ENCODE peak calls at places on chromosomes 5 and 9, in four cellular contexts. One of them, this sample, is unnamed.

GRCh38 chr9:76717611-76718010 is 46.6 kb upstream of the PCA3 start:
- DNase-seq in HepG2: no peak
- DNase-seq in K562: no peak
- DNase-seq in GM12878: no peak
- DNase-seq in this sample: no peak

GRCh38 chr9:69346596-69347390 is 21.8 kb downstream of the ENTREP1 start:
- DNase-seq in HepG2: no peak
- DNase-seq in K562: no peak
- DNase-seq in GM12878: no peak
- DNase-seq in this sample: no peak

GRCh38 chr5:138212828-138213160 is 329 bp downstream of the CDC23 start:
- DNase-seq in HepG2: no peak
- DNase-seq in K562: peak
- DNase-seq in GM12878: no peak
- DNase-seq in this sample: no peak

GRCh38 chr9:77807295-77807694 is 159.2 kb upstream of the GNA14 start:
- DNase-seq in HepG2: peak
- DNase-seq in K562: no peak
- DNase-seq in GM12878: no peak
- DNase-seq in this sample: no peak

GRCh38 chr9:103397868-103398600 is 402.9 kb downstream of the CYLC2 start:
- DNase-seq in HepG2: peak
- DNase-seq in K562: peak
- DNase-seq in GM12878: no peak
- DNase-seq in this sample: peak

GRCh38 chr5:176806137-176806536 is 4.2 kb upstream of the UNC5A start:
- DNase-seq in HepG2: no peak
- DNase-seq in K562: no peak
- DNase-seq in GM12878: no peak
- DNase-seq in this sample: peak

GRCh38 chr9:137446851-137447471 is 5.8 kb upstream of the ENTPD8 start:
- DNase-seq in HepG2: no peak
- DNase-seq in K562: no peak
- DNase-seq in GM12878: no peak
- DNase-seq in this sample: no peak

GRCh38 chr5:159965031-159965837 is 43.7 kb upstream of the TTC1 start:
- DNase-seq in HepG2: peak
- DNase-seq in K562: peak
- DNase-seq in GM12878: no peak
- DNase-seq in this sample: peak

GRCh38 chr9:99948896-99949295 is 42.4 kb downstream of the STX17 start:
- DNase-seq in HepG2: no peak
- DNase-seq in K562: no peak
- DNase-seq in GM12878: no peak
- DNase-seq in this sample: no peak

GRCh38 chr5:94276056-94276455 is 342.3 kb downstream of the KIAA0825 start:
- DNase-seq in HepG2: no peak
- DNase-seq in K562: no peak
- DNase-seq in GM12878: no peak
- DNase-seq in this sample: no peak

GRCh38 chr9:84397151-84397728 is 56.7 kb upstream of the SLC28A3 start:
- DNase-seq in HepG2: peak
- DNase-seq in K562: peak
- DNase-seq in GM12878: peak
- DNase-seq in this sample: peak

GRCh38 chr9:103361906-103362305 is 366.8 kb downstream of the CYLC2 start:
- DNase-seq in HepG2: no peak
- DNase-seq in K562: no peak
- DNase-seq in GM12878: no peak
- DNase-seq in this sample: no peak

GRCh38 chr9:22389271-22389670 is 57.4 kb upstream of the DMRTA1 start:
- DNase-seq in HepG2: no peak
- DNase-seq in K562: no peak
- DNase-seq in GM12878: no peak
- DNase-seq in this sample: no peak

GRCh38 chr9:91837982-91838731 is 111.9 kb downstream of the ROR2 start:
- DNase-seq in HepG2: no peak
- DNase-seq in K562: peak
- DNase-seq in GM12878: no peak
- DNase-seq in this sample: no peak

GRCh38 chr5:37015795-37016666 is 139.5 kb downstream of the NIPBL start:
- DNase-seq in HepG2: no peak
- DNase-seq in K562: no peak
- DNase-seq in GM12878: no peak
- DNase-seq in this sample: no peak

GRCh38 chr5:109805882-109806281 is 116.2 kb downstream of the MAN2A1 start:
- DNase-seq in HepG2: no peak
- DNase-seq in K562: peak
- DNase-seq in GM12878: no peak
- DNase-seq in this sample: peak

GRCh38 chr5:122316652-122317051 is 4.6 kb downstream of the SNCAIP start:
- DNase-seq in HepG2: no peak
- DNase-seq in K562: no peak
- DNase-seq in GM12878: no peak
- DNase-seq in this sample: no peak

GRCh38 chr5:1807479-1808185 is 6.4 kb downstream of the NDUFS6 start:
- DNase-seq in HepG2: no peak
- DNase-seq in K562: no peak
- DNase-seq in GM12878: no peak
- DNase-seq in this sample: no peak

GRCh38 chr5:170297589-170298462 is at the start of gene LCP2:
- DNase-seq in HepG2: no peak
- DNase-seq in K562: no peak
- DNase-seq in GM12878: no peak
- DNase-seq in this sample: no peak

GRCh38 chr9:78115073-78115472 is 83.5 kb upstream of the GNAQ start:
- DNase-seq in HepG2: peak
- DNase-seq in K562: peak
- DNase-seq in GM12878: no peak
- DNase-seq in this sample: no peak

DNA sequence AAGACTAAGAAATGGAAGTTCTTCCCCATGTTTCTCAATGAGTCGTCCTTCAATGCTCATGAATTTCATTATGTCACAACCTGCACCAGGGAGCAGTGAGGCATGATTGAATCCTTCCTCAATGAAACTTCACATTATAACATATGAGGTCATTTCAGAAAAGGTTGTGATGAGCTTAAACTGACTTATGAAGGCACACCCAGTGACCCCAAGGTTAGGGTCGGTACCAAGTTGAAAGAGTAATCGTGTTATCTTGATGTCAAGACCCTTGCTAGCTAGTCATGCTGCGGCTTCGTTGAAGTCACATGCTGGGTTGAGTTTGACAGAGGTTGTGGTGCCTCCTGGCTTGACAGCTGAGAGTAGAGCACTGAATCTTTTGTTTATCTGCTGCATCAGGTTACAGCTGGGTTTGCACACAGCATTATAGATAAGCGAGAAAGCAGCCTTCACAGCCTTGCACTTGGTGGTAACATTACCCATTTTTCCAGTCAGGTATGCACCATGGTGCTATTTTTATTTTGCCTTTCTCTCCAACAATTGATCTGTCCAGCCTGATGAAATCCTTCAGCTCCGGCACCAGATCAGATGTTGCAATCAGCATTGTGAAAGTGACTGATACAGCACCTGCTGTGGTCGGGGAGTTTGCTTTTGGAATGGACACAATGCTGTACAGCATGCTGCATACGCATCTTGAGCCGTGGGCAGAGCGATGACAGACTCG is 133.2 kb downstream of the ERCC6L2 start:
- DNase-seq in HepG2: no peak
- DNase-seq in K562: no peak
- DNase-seq in GM12878: no peak
- DNase-seq in this sample: no peak
- TF ChIP-seq ATF2 in HepG2: no peak
- TF ChIP-seq ATF2 in K562: no peak
- TF ChIP-seq ATF2 in GM12878: no peak
- TF ChIP-seq ATF2 in this sample: no peak

GRCh38 chr9:121053544-121053943 is 3.5 kb upstream of the C5 start:
- DNase-seq in HepG2: peak
- DNase-seq in K562: no peak
- DNase-seq in GM12878: no peak
- DNase-seq in this sample: no peak
- TF ChIP-seq ETV6 in HepG2: no peak
- TF ChIP-seq ETV6 in K562: no peak
- TF ChIP-seq ETV6 in GM12878: no peak
- TF ChIP-seq ETV6 in this sample: no peak

DNA sequence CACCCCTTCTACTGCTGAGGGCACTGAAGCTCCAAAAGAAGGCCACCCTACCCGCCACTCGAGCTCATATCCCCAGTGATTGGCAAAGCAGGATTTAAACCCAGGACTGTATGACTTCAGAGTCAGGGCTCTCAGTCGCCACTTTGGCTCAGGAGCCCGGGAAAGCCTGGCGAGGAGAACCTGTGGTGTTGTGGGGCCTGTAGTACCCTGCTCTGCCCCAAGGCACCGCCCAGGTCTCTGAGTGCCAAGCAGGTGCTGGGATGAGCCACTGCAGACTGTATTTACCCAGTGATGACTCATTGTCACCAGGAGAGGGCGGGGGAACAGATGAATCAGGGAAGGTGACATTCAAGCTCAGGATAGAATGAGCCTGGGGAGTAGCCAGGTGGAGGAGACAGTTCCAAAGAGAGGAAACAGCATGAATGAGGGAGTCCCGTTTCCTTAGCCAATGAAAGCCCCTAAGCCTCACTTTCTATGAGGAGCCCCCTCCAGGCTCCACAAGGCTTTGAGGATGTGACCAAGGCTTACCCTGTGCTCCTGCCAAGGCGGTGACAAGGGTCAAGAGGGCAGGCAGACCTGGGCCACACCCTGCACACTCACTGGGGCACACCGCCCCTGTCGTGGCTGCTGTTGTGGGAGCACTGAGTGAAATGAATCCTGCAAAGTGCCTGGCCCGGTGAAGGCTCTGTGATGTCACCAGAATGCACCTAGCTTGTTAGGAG is 17.8 kb upstream of the DPM2 start:
- DNase-seq in HepG2: peak
- DNase-seq in K562: peak
- DNase-seq in GM12878: no peak
- DNase-seq in this sample: peak
- TF ChIP-seq TCF7 in HepG2: no peak
- TF ChIP-seq TCF7 in K562: no peak
- TF ChIP-seq TCF7 in GM12878: no peak
- TF ChIP-seq TCF7 in this sample: no peak

DNA sequence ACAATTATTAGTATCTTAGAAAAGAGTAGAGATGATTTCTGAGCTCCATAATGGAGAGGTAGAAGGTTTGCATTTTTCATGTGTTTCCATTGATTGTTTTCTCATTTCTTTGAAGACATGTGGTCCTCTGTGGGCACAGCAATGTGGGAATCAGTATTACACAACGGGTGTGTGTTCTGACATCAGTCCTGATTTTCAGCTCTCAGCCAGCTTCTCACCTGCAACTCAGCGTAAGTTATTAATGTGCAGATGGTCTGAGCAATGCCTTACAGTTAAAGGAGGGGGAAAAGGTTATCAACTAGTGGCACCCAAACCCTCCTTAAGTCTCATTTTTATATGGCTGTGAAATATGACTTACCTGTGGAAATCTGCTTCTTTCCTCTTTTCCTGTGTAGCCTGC is 59.1 kb downstream of the ITGA2 start:
- DNase-seq in HepG2: no peak
- DNase-seq in K562: no peak
- DNase-seq in GM12878: no peak
- DNase-seq in this sample: no peak
- TF ChIP-seq ATF2 in HepG2: no peak
- TF ChIP-seq ATF2 in K562: no peak
- TF ChIP-seq ATF2 in GM12878: no peak
- TF ChIP-seq ATF2 in this sample: no peak

DNA sequence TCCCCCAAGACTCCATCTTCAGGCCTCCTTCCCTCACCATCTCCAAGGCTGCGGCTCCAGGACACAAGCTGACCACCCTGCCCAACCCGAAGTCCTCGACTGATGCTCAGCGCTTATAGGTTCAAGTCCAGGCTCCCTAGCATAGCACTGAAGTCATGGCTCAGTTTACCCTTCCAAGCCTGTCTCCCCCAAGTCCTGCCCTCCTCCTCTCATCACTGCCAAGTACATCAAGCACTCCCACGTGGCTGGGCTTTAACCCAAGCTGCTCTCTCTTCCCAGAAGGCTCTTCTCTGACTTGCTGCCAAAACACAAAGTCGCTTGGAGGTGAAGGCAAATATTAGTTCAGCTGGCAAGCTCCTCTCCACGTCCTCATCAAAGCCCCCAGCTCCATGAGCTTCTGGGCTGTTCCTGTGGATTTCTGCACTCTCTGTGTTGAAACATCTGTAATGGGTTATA is 22.1 kb upstream of the MARCHF6 start:
- DNase-seq in HepG2: peak
- DNase-seq in K562: no peak
- DNase-seq in GM12878: no peak
- DNase-seq in this sample: no peak
- TF ChIP-seq ETV6 in HepG2: no peak
- TF ChIP-seq ETV6 in K562: no peak
- TF ChIP-seq ETV6 in GM12878: no peak
- TF ChIP-seq ETV6 in this sample: no peak

GRCh38 chr9:86354882-86355399 is 731 bp upstream of the TUT7 start:
- DNase-seq in HepG2: peak
- DNase-seq in K562: no peak
- DNase-seq in GM12878: no peak
- DNase-seq in this sample: no peak
- TF ChIP-seq TCF7 in HepG2: no peak
- TF ChIP-seq TCF7 in K562: no peak
- TF ChIP-seq TCF7 in GM12878: no peak
- TF ChIP-seq TCF7 in this sample: no peak

This sample was measured in WTC11.